ENCODE peak calls at places on chromosomes 7 and 10, in six cellular contexts. One of them, this sample, is unnamed.
A peak's percentile ranks its signal among the peaks of the same experiment; 100 is the strongest.

GRCh38 chr7:48832303-48832845 is 92.0 kb upstream of the CDC14C start:
- DNase-seq in PC-9: no peak
- DNase-seq in foreskin fibroblast: no peak
- DNase-seq in kidney epithelial cell: no peak
- DNase-seq in transverse colon: no peak
- DNase-seq in esophagus squamous epithelium: no peak
- DNase-seq in this sample: no peak

GRCh38 chr7:130515315-130516047 is 23.6 kb downstream of the MEST start:
- DNase-seq in foreskin fibroblast: no peak
- DNase-seq in kidney epithelial cell: peak; percentile 19
- DNase-seq in esophagus squamous epithelium: no peak
- DNase-seq in PC-9: no peak
- DNase-seq in transverse colon: no peak
- DNase-seq in this sample: no peak

GRCh38 chr7:130356760-130357611 is 12.4 kb downstream of the CPA5 start:
- DNase-seq in PC-9: peak; percentile 86
- DNase-seq in esophagus squamous epithelium: no peak
- DNase-seq in transverse colon: peak; percentile 26
- DNase-seq in foreskin fibroblast: peak; percentile 92
- DNase-seq in kidney epithelial cell: peak; percentile 76
- DNase-seq in this sample: no peak

GRCh38 chr10:4405828-4406227 is 420.2 kb upstream of the AKR1E2 start:
- DNase-seq in transverse colon: no peak
- DNase-seq in foreskin fibroblast: no peak
- DNase-seq in esophagus squamous epithelium: no peak
- DNase-seq in kidney epithelial cell: no peak
- DNase-seq in PC-9: no peak
- DNase-seq in this sample: no peak

GRCh38 chr10:72087392-72087968 is 871 bp downstream of the SPOCK2 start:
- DNase-seq in transverse colon: peak; percentile 39
- DNase-seq in PC-9: no peak
- DNase-seq in esophagus squamous epithelium: no peak
- DNase-seq in foreskin fibroblast: no peak
- DNase-seq in kidney epithelial cell: no peak
- DNase-seq in this sample: no peak

GRCh38 chr7:55254242-55254595 is 110.9 kb upstream of the LANCL2 start:
- DNase-seq in esophagus squamous epithelium: no peak
- DNase-seq in kidney epithelial cell: no peak
- DNase-seq in PC-9: no peak
- DNase-seq in foreskin fibroblast: no peak
- DNase-seq in transverse colon: no peak
- DNase-seq in this sample: peak; percentile 60

GRCh38 chr7:46032353-46032752 is 111.3 kb upstream of the IGFBP3 start:
- DNase-seq in PC-9: peak; percentile 96
- DNase-seq in kidney epithelial cell: no peak
- DNase-seq in foreskin fibroblast: peak; percentile 7
- DNase-seq in transverse colon: no peak
- DNase-seq in esophagus squamous epithelium: no peak
- DNase-seq in this sample: no peak

GRCh38 chr7:157358041-157358752 is 21.4 kb downstream of the DNAJB6 start:
- DNase-seq in transverse colon: no peak
- DNase-seq in esophagus squamous epithelium: no peak
- DNase-seq in PC-9: no peak
- DNase-seq in foreskin fibroblast: no peak
- DNase-seq in kidney epithelial cell: no peak
- DNase-seq in this sample: no peak

GRCh38 chr7:147584771-147585193 is 1005.8 kb upstream of the C7orf33 start:
- DNase-seq in PC-9: no peak
- DNase-seq in transverse colon: no peak
- DNase-seq in kidney epithelial cell: no peak
- DNase-seq in foreskin fibroblast: no peak
- DNase-seq in esophagus squamous epithelium: no peak
- DNase-seq in this sample: no peak

GRCh38 chr7:86947956-86948355 is 111.5 kb downstream of the ELAPOR2 start:
- DNase-seq in foreskin fibroblast: no peak
- DNase-seq in PC-9: no peak
- DNase-seq in kidney epithelial cell: no peak
- DNase-seq in esophagus squamous epithelium: no peak
- DNase-seq in transverse colon: no peak
- DNase-seq in this sample: no peak

GRCh38 chr7:44391746-44392617 is 66.6 kb upstream of the CAMK2B start:
- DNase-seq in transverse colon: no peak
- DNase-seq in foreskin fibroblast: no peak
- DNase-seq in kidney epithelial cell: no peak
- DNase-seq in esophagus squamous epithelium: no peak
- DNase-seq in PC-9: no peak
- DNase-seq in this sample: no peak

GRCh38 chr7:16918288-16918895 is 36.6 kb upstream of the AGR3 start:
- DNase-seq in esophagus squamous epithelium: no peak
- DNase-seq in foreskin fibroblast: peak; percentile 71
- DNase-seq in transverse colon: no peak
- DNase-seq in PC-9: peak; percentile 45
- DNase-seq in kidney epithelial cell: no peak
- DNase-seq in this sample: no peak

GRCh38 chr10:116201011-116201410 is 72.0 kb downstream of the GFRA1 start:
- DNase-seq in esophagus squamous epithelium: no peak
- DNase-seq in transverse colon: no peak
- DNase-seq in kidney epithelial cell: peak; percentile 26
- DNase-seq in foreskin fibroblast: peak; percentile 8
- DNase-seq in PC-9: no peak
- DNase-seq in this sample: no peak

GRCh38 chr7:17313175-17313574 is 14.7 kb downstream of the AHR start:
- DNase-seq in kidney epithelial cell: no peak
- DNase-seq in PC-9: no peak
- DNase-seq in transverse colon: no peak
- DNase-seq in foreskin fibroblast: no peak
- DNase-seq in esophagus squamous epithelium: no peak
- DNase-seq in this sample: no peak

GRCh38 chr10:73262105-73262730 is 9.8 kb upstream of the MRPS16 start:
- DNase-seq in transverse colon: no peak
- DNase-seq in esophagus squamous epithelium: no peak
- DNase-seq in kidney epithelial cell: peak; percentile 80
- DNase-seq in PC-9: peak; percentile 85
- DNase-seq in foreskin fibroblast: peak; percentile 90
- DNase-seq in this sample: no peak

GRCh38 chr7:7428806-7429205 is 106.9 kb downstream of the COL28A1 start:
- DNase-seq in transverse colon: no peak
- DNase-seq in kidney epithelial cell: no peak
- DNase-seq in esophagus squamous epithelium: no peak
- DNase-seq in PC-9: no peak
- DNase-seq in foreskin fibroblast: peak; percentile 97
- DNase-seq in this sample: no peak

GRCh38 chr10:73946253-73947145 is 35.6 kb downstream of the PLAU start:
- DNase-seq in kidney epithelial cell: no peak
- DNase-seq in esophagus squamous epithelium: no peak
- DNase-seq in transverse colon: no peak
- DNase-seq in PC-9: no peak
- DNase-seq in foreskin fibroblast: no peak
- DNase-seq in this sample: no peak

GRCh38 chr10:87094373-87095240 is at the start of the genes GLUD1 and SHLD2:
- DNase-seq in kidney epithelial cell: peak; percentile 77
- DNase-seq in PC-9: peak; percentile 66
- DNase-seq in esophagus squamous epithelium: peak; percentile 67
- DNase-seq in transverse colon: peak; percentile 93
- DNase-seq in foreskin fibroblast: peak; percentile 96
- DNase-seq in this sample: peak; percentile 97

GRCh38 chr7:117015258-117016184 is 62.2 kb downstream of the ST7 start:
- DNase-seq in PC-9: no peak
- DNase-seq in transverse colon: no peak
- DNase-seq in foreskin fibroblast: no peak
- DNase-seq in kidney epithelial cell: no peak
- DNase-seq in esophagus squamous epithelium: no peak
- DNase-seq in this sample: no peak

GRCh38 chr7:111112439-111112838 is 21.5 kb downstream of the LRRN3 start:
- DNase-seq in foreskin fibroblast: no peak
- DNase-seq in kidney epithelial cell: no peak
- DNase-seq in PC-9: no peak
- DNase-seq in transverse colon: no peak
- DNase-seq in esophagus squamous epithelium: no peak
- DNase-seq in this sample: no peak

GRCh38 chr10:84217746-84218145 is 7.6 kb downstream of the LRIT2 start:
- DNase-seq in PC-9: no peak
- DNase-seq in esophagus squamous epithelium: no peak
- DNase-seq in kidney epithelial cell: no peak
- DNase-seq in foreskin fibroblast: no peak
- DNase-seq in transverse colon: no peak
- DNase-seq in this sample: no peak

GRCh38 chr7:81013036-81013435 is 94.2 kb upstream of the SEMA3C start:
- DNase-seq in PC-9: peak; percentile 83
- DNase-seq in foreskin fibroblast: peak; percentile 64
- DNase-seq in kidney epithelial cell: peak; percentile 28
- DNase-seq in esophagus squamous epithelium: no peak
- DNase-seq in transverse colon: no peak
- DNase-seq in this sample: no peak

GRCh38 chr10:47371629-47372485 is 12.2 kb downstream of the ZNF488 start:
- DNase-seq in PC-9: no peak
- DNase-seq in foreskin fibroblast: no peak
- DNase-seq in esophagus squamous epithelium: no peak
- DNase-seq in kidney epithelial cell: no peak
- DNase-seq in transverse colon: no peak
- DNase-seq in this sample: peak; percentile 23

GRCh38 chr10:113362645-113363091 is 190.2 kb upstream of the HABP2 start:
- DNase-seq in foreskin fibroblast: peak; percentile 24
- DNase-seq in esophagus squamous epithelium: no peak
- DNase-seq in kidney epithelial cell: no peak
- DNase-seq in transverse colon: no peak
- DNase-seq in PC-9: peak; percentile 70
- DNase-seq in this sample: no peak

GRCh38 chr10:104045151-104046089 is 40.3 kb downstream of the COL17A1 start:
- DNase-seq in kidney epithelial cell: no peak
- DNase-seq in esophagus squamous epithelium: no peak
- DNase-seq in transverse colon: no peak
- DNase-seq in foreskin fibroblast: peak; percentile 91
- DNase-seq in PC-9: peak; percentile 48
- DNase-seq in this sample: peak; percentile 77
- TF ChIP-seq CTCF in kidney epithelial cell: peak; percentile 91
- TF ChIP-seq CTCF in esophagus squamous epithelium: peak; percentile 32
- TF ChIP-seq CTCF in transverse colon: peak; percentile 38
- TF ChIP-seq CTCF in foreskin fibroblast: peak; percentile 90
- TF ChIP-seq CTCF in PC-9: peak; percentile 71
- TF ChIP-seq CTCF in this sample: peak; percentile 63

GRCh38 chr7:23470290-23471089 is at the start of gene IGF2BP3:
- DNase-seq in PC-9: peak; percentile 97
- DNase-seq in transverse colon: peak; percentile 24
- DNase-seq in kidney epithelial cell: peak; percentile 85
- DNase-seq in esophagus squamous epithelium: no peak
- DNase-seq in foreskin fibroblast: peak; percentile 98
- DNase-seq in this sample: peak; percentile 94

GRCh38 chr7:23472046-23472445 is 1.8 kb upstream of the IGF2BP3 start:
- DNase-seq in PC-9: no peak
- DNase-seq in esophagus squamous epithelium: no peak
- DNase-seq in transverse colon: no peak
- DNase-seq in foreskin fibroblast: no peak
- DNase-seq in kidney epithelial cell: no peak
- DNase-seq in this sample: no peak

GRCh38 chr7:23469961-23470250 is 385 bp downstream of the IGF2BP3 start:
- DNase-seq in transverse colon: no peak
- DNase-seq in esophagus squamous epithelium: no peak
- DNase-seq in PC-9: no peak
- DNase-seq in foreskin fibroblast: no peak
- DNase-seq in kidney epithelial cell: no peak
- DNase-seq in this sample: no peak

GRCh38 chr7:23472556-23472955 is 2.3 kb upstream of the IGF2BP3 start:
- DNase-seq in transverse colon: no peak
- DNase-seq in esophagus squamous epithelium: no peak
- DNase-seq in PC-9: no peak
- DNase-seq in foreskin fibroblast: no peak
- DNase-seq in kidney epithelial cell: no peak
- DNase-seq in this sample: no peak

GRCh38 chr7:23471090-23471859 is 984 bp upstream of the IGF2BP3 start:
- DNase-seq in kidney epithelial cell: no peak
- DNase-seq in foreskin fibroblast: peak; percentile 91
- DNase-seq in transverse colon: peak; percentile 21
- DNase-seq in PC-9: peak; percentile 86
- DNase-seq in esophagus squamous epithelium: no peak
- DNase-seq in this sample: peak; percentile 95
- H3K4me3 ChIP-seq in kidney epithelial cell: peak overlapping the region; percentile 91
- H3K4me3 ChIP-seq in foreskin fibroblast: peak overlapping the region; percentile 64
- H3K4me3 ChIP-seq in transverse colon: peak overlapping the region; percentile 44
- H3K4me3 ChIP-seq in PC-9: peak overlapping the region; percentile 73
- H3K4me3 ChIP-seq in esophagus squamous epithelium: peak overlapping the region; percentile 23
- H3K4me3 ChIP-seq in this sample: peak overlapping the region; percentile 84

GRCh38 chr10:102615361-102615760 is 28.9 kb upstream of the TRIM8 start:
- DNase-seq in kidney epithelial cell: no peak
- DNase-seq in PC-9: no peak
- DNase-seq in transverse colon: no peak
- DNase-seq in foreskin fibroblast: no peak
- DNase-seq in esophagus squamous epithelium: no peak
- DNase-seq in this sample: no peak
- TF ChIP-seq CTCF in kidney epithelial cell: peak; percentile 48
- TF ChIP-seq CTCF in PC-9: peak; percentile 31
- TF ChIP-seq CTCF in transverse colon: no peak
- TF ChIP-seq CTCF in foreskin fibroblast: peak; percentile 29
- TF ChIP-seq CTCF in esophagus squamous epithelium: no peak
- TF ChIP-seq CTCF in this sample: peak; percentile 42

GRCh38 chr7:134431805-134432204 is 27.1 kb downstream of the AKR1B1 start:
- DNase-seq in PC-9: no peak
- DNase-seq in foreskin fibroblast: no peak
- DNase-seq in esophagus squamous epithelium: no peak
- DNase-seq in transverse colon: peak; percentile 89
- DNase-seq in kidney epithelial cell: no peak
- DNase-seq in this sample: peak; percentile 30
- H3K4me3 ChIP-seq in PC-9: peak overlapping the region; percentile 51
- H3K4me3 ChIP-seq in foreskin fibroblast: peak overlapping the region; percentile 36
- H3K4me3 ChIP-seq in esophagus squamous epithelium: peak overlapping the region; percentile 30
- H3K4me3 ChIP-seq in transverse colon: peak overlapping the region; percentile 38
- H3K4me3 ChIP-seq in kidney epithelial cell: peak overlapping the region; percentile 21
- H3K4me3 ChIP-seq in this sample: peak overlapping the region; percentile 39

DNA sequence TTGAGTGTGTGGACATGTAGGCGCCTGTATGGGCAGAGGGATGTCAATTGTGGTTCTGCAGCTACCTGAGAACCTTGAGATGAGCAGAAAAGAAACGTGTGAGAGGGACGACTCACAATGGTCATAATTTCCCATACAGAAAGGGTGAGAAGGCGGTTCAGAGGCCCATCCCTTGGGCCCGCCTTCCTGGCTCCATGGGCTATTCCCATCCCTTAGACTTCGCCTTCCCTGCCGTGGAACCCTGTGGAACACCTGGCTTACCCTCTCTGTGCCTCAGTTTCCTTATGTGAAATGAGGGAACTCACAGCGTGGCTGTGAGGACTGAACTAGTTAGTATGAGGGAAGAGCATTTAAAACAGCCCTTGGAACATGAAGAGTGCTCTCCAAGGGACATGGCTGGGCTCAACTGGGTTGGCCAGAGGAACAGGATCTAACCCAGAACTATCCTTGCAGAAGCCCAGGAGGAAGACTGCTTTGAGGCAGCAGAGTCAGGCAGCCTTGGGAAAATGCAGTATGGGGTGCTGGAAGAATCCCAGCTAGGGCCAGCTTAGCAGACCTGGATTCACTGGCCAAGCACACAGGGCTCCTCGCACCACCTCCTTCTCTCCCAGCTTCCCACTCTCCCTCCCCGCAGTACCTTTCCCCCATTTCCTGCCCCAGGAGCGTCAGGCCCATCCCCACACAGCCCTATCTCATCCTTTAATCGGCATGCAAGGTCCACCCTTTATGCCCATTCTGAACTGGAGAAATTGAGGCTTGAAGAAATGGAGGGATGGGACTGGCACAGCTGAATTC is 11.1 kb upstream of the ZMIZ1 start:
- DNase-seq in foreskin fibroblast: no peak
- DNase-seq in kidney epithelial cell: no peak
- DNase-seq in esophagus squamous epithelium: no peak
- DNase-seq in PC-9: no peak
- DNase-seq in transverse colon: peak; percentile 10
- DNase-seq in this sample: no peak
- TF ChIP-seq CTCF in foreskin fibroblast: no peak
- TF ChIP-seq CTCF in kidney epithelial cell: no peak
- TF ChIP-seq CTCF in esophagus squamous epithelium: no peak
- TF ChIP-seq CTCF in PC-9: no peak
- TF ChIP-seq CTCF in transverse colon: no peak
- TF ChIP-seq CTCF in this sample: no peak

GRCh38 chr7:31335889-31336201 is 4.7 kb downstream of the NEUROD6 start:
- DNase-seq in transverse colon: no peak
- DNase-seq in esophagus squamous epithelium: no peak
- DNase-seq in foreskin fibroblast: no peak
- DNase-seq in PC-9: no peak
- DNase-seq in kidney epithelial cell: no peak
- DNase-seq in this sample: peak; percentile 8
- H3K4me3 ChIP-seq in transverse colon: peak overlapping the region; percentile 30
- H3K4me3 ChIP-seq in esophagus squamous epithelium: no peak overlapping the region
- H3K4me3 ChIP-seq in foreskin fibroblast: no peak overlapping the region
- H3K4me3 ChIP-seq in PC-9: no peak overlapping the region
- H3K4me3 ChIP-seq in kidney epithelial cell: no peak overlapping the region
- H3K4me3 ChIP-seq in this sample: no peak overlapping the region